ENCODE peak calls at places on chromosomes 7 and 10, in six cellular contexts. O is activated CD4-positive, CD25-positive, alpha-beta regulatory T cell treated with anti-CD3 and anti-CD28 coated beads, Interleukin-2, amount 50 U/mL, for 72 hours; E is fibroblast of mammary gland; H is AML-193; K is progenitor cell of endocrine pancreas; T is tibial artery. I is an unnamed sample.

GRCh38 chr7:94040254-94040653 is 36.1 kb upstream of the BET1 start:
- DNase-seq in K (no peak), H (no peak), T (no peak), O (no peak), E (no peak), I (no peak)

GRCh38 chr7:5345171-5345570 is 62.4 kb downstream of the SLC29A4 start:
- DNase-seq in H (no peak), K (no peak), O (no peak), E (no peak), T (no peak), I (no peak)

GRCh38 chr7:38179719-38180333 is 1.8 kb downstream of the STARD3NL start:
- DNase-seq in E (peak), O (no peak), K (no peak), H (no peak), T (no peak), I (no peak)

GRCh38 chr10:178208-178607 is 43.0 kb downstream of the ZMYND11 start:
- DNase-seq in T (no peak), K (no peak), H (peak), O (no peak), E (peak), I (no peak)

GRCh38 chr10:101066146-101066889 is 4.5 kb downstream of the KAZALD1 start:
- DNase-seq in E (peak), H (no peak), K (peak), O (peak), T (peak), I (no peak)

GRCh38 chr10:26627320-26627719 is 70.2 kb upstream of the PDSS1 start:
- DNase-seq in O (no peak), H (no peak), K (no peak), E (peak), T (no peak), I (no peak)

GRCh38 chr10:97024181-97025073 is 161.3 kb downstream of the SLIT1 start:
- DNase-seq in E (peak), H (no peak), T (peak), O (no peak), K (no peak), I (no peak)

GRCh38 chr10:132783865-132784581 is 1.9 kb downstream of the NKX6-2 start:
- DNase-seq in O (no peak), K (no peak), E (no peak), T (no peak), H (no peak), I (no peak)

GRCh38 chr10:71629131-71629530 is 90.4 kb downstream of the C10orf105 start:
- DNase-seq in H (no peak), T (no peak), E (no peak), O (no peak), K (no peak), I (no peak)

GRCh38 chr10:84715911-84716310 is 387.5 kb downstream of the CCSER2 start:
- DNase-seq in T (no peak), E (peak), H (peak), K (peak), O (no peak), I (no peak)

GRCh38 chr10:131249957-131250347 is 61.6 kb downstream of the TCERG1L start:
- DNase-seq in T (no peak), E (no peak), H (no peak), K (no peak), O (no peak), I (no peak)

GRCh38 chr10:131630772-131631258 is 270.0 kb upstream of the PPP2R2D start:
- DNase-seq in H (no peak), K (no peak), O (no peak), T (no peak), E (no peak), I (no peak)

GRCh38 chr10:33260403-33261239 is 73.8 kb downstream of the NRP1 start:
- DNase-seq in E (no peak), H (no peak), K (no peak), T (no peak), O (no peak), I (no peak)

GRCh38 chr7:129970816-129971215 is 18.1 kb upstream of the UBE2H start:
- DNase-seq in T (no peak), E (no peak), K (no peak), H (no peak), O (no peak), I (no peak)

GRCh38 chr10:113298616-113299015 is 254.2 kb upstream of the HABP2 start:
- DNase-seq in H (no peak), E (no peak), K (no peak), T (no peak), O (no peak), I (no peak)

GRCh38 chr10:49292565-49293207 is 6.3 kb upstream of the C10orf71 start:
- DNase-seq in E (no peak), H (no peak), O (no peak), T (peak), K (no peak), I (no peak)

I was measured in esophagus squamous epithelium.